ENCODE peak calls at places on chromosomes 6 and 20, in seven cellular contexts. C, Y, S, U, A, E and N are unnamed samples.

GRCh38 chr6:38058022-38058421 is 238.5 kb downstream of the ZFAND3 start:
- DNase-seq in Y (no peak), A (no peak), U (no peak), S (no peak), C (no peak), E (peak; percentile 76), N (no peak)

GRCh38 chr6:137728386-137729349 is 138.4 kb upstream of the TNFAIP3 start:
- DNase-seq in Y (no peak), U (no peak), C (no peak), E (peak; percentile 83), S (no peak), A (peak; percentile 39), N (peak; percentile 24)

GRCh38 chr20:54176610-54177009 is 2.8 kb upstream of the CYP24A1 start:
- DNase-seq in C (no peak), E (peak; percentile 56), A (no peak), U (no peak), Y (no peak), S (no peak), N (no peak)

GRCh38 chr20:43243672-43244269 is 54.1 kb upstream of the PTPRT start:
- DNase-seq in A (no peak), E (no peak), C (peak; percentile 14), Y (no peak), S (no peak), U (no peak), N (no peak)

GRCh38 chr6:80143312-80143960 is 37.0 kb downstream of the BCKDHB start:
- DNase-seq in A (no peak), C (no peak), Y (no peak), E (peak; percentile 88), S (peak; percentile 85), U (no peak), N (no peak)

GRCh38 chr6:37354526-37355384 is 972 bp downstream of the RNF8 start:
- DNase-seq in U (peak; percentile 55), A (peak; percentile 17), E (peak; percentile 49), Y (peak; percentile 67), S (no peak), C (peak; percentile 30), N (no peak)

GRCh38 chr6:121222656-121223055 is 111.6 kb downstream of the TBC1D32 start:
- DNase-seq in Y (no peak), A (no peak), U (no peak), C (peak; percentile 7), S (no peak), E (peak; percentile 61), N (no peak)

GRCh38 chr6:118263929-118264486 is 284.1 kb upstream of the PLN start:
- DNase-seq in U (no peak), E (peak; percentile 29), Y (no peak), S (no peak), C (peak; percentile 6), A (no peak), N (no peak)

GRCh38 chr20:1269235-1269634 is 3.1 kb downstream of the SNPH start:
- DNase-seq in E (no peak), S (no peak), U (no peak), Y (no peak), C (no peak), A (no peak), N (no peak)

GRCh38 chr6:140051521-140052455 is 677.3 kb upstream of the CITED2 start:
- DNase-seq in Y (no peak), A (no peak), S (no peak), E (peak; percentile 99), U (no peak), C (no peak), N (no peak)

DNA sequence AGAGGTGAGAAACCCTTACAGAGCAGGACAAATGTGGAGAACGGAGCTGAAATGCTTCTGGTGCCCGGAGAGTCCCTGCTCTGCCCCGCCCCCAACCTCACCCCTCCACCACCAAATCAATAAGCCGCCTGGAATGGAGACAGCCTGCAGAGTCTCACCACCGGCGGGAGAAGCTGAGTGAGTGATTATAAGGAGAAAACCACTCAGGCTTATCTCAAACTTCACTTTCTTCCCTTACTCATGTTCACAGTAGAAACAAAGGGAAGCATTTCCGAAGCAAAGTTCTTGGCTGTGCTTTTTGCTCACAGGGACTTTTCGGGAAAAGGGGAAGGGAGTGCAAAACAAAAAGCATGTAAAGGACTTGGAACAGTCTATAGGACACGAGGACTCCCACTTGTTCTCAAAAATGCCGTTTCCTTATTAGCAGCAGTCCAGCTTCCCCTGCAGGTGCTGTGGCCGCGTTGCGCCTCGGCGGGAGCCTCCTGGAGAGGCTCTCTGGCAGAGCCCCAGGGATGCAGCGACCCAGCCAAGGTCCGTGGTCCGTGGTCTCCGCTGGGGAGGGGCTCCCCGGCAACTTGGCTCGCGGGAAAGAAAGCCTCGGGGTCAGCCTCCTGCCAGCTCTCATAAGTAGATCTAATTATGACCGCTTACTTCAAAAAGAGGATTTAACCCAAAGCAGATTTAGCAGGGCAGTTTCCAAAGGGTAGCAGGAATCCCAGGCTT is 64.8 kb upstream of the TMEM30A start:
- DNase-seq in U (peak; percentile 55), E (peak; percentile 47), S (no peak), C (no peak), Y (peak; percentile 60), A (no peak), N (peak; percentile 44)
- H3K4me3 ChIP-seq in U (no peak overlapping the region), E (peak overlapping the region; percentile 65), S (peak overlapping the region; percentile 48), C (no peak overlapping the region), Y (peak overlapping the region; percentile 24), A (no peak overlapping the region), N (peak overlapping the region; percentile 26)

DNA sequence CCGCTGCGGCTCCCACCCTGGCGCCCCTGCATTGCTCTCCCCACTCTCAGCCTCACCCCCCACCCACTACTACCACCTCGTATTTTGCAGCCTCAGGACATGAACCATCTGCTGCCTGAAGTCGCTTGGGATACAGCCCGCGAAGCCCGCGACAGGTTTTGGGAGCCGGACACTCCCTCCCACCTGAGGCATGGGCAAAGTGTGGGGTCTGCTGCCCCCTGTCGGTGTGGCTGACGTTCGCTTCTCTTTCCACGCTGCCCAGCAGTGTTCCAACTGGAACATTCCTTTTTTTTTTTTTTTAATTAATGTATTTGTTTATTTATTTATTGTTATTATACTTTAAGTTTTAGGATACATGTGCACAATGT is 15.3 kb upstream of the LPA start:
- DNase-seq in C (no peak), S (no peak), Y (peak; percentile 78), A (no peak), E (no peak), U (no peak), N (no peak)
- TF ChIP-seq CTCF in C (no peak), S (no peak), Y (peak; percentile 40), A (no peak), E (no peak), U (no peak), N (no peak)

DNA sequence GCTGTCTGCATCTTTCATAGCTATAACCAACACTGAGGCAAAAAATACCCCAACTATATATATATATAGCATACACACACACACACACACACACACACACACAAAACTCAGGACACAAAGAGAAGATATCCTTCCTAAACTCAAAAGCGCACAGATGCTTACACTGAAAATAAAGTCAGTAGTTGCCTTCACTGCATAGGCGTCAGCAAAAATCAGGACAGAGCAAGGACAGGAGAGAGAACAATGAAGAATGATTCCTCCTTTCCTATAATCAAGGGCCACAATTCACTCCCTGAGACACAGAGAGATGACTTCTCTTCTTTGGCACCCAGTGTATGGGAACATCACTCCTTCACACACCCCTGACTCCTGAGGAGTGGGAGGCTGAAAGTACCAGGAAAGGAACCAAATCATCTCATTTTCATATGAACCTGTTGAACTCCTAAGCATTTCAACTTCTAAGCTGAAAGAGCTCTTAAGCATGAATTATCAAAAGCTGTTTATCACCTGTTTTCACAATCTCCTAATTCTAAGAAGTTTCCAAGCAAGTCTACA is 141.4 kb downstream of the HIVEP2 start:
- DNase-seq in Y (no peak), S (no peak), E (no peak), U (no peak), A (no peak), C (no peak), N (no peak)
- H3K4me3 ChIP-seq in Y (no peak overlapping the region), S (no peak overlapping the region), E (no peak overlapping the region), U (no peak overlapping the region), A (no peak overlapping the region), C (no peak overlapping the region), N (no peak overlapping the region)

GRCh38 chr6:27234576-27234975 is 12.9 kb upstream of the PRSS16 start:
- DNase-seq in S (no peak), C (no peak), Y (no peak), A (no peak), E (no peak), U (no peak), N (no peak)

GRCh38 chr6:27239258-27239657 is 8.2 kb upstream of the PRSS16 start:
- DNase-seq in U (no peak), E (no peak), C (no peak), S (no peak), Y (no peak), A (no peak), N (no peak)

GRCh38 chr6:27237089-27237723 is 10.3 kb upstream of the PRSS16 start:
- DNase-seq in E (peak; percentile 74), U (no peak), S (no peak), A (peak; percentile 33), C (peak; percentile 6), Y (no peak), N (peak; percentile 36)

GRCh38 chr6:27241443-27241842 is 6.1 kb upstream of the PRSS16 start:
- DNase-seq in C (no peak), U (no peak), A (no peak), S (no peak), E (no peak), Y (no peak), N (peak; percentile 35)

DNA sequence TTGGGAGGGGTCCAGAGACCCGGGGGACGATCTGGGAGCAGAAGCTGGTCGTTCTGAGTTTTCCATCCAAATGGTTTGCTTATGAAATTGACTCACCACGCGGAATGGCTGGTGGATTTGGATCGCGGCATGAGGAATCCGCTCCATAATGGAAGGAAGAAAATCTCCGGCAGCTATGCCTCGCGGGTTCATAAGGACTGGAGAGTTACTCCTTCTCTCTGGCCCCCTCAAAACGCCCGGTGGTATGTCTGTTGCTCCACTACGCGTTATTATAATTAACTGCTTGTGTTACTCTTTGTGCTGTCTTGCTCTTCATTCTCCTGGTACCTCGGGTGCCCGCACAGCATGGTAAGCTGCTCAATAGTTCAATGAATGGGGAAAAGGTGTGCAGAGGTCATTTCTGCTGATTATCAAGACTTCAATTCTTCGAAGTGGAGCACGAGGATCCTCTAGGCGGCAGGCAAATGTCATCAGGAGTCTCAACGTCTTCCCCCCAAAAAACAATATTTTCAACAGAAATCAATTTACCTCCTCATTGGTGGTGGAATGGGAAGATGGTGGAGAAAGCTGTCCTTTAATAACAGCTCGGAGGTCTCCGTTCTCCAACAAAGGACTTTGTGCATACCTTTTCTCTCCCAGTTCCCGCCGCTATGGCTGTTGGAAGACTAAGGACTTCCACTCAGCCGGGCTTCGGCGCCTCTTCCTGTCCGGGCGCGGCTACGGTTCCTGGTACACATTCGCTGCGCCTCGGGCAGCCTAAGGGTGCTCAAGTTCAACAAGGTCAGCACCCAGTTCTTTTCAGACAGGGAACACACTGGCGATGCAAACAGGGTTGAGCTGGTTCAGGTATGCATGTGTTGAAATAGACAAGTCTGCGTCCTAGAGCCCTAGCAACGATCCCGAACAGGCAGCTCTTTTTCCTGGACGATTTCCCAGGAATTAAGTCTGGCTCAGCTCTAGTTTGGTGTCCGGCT is 9.2 kb upstream of the PRSS16 start:
- DNase-seq in S (no peak), E (no peak), Y (no peak), U (no peak), C (no peak), A (no peak), N (no peak)
- TF ChIP-seq CTCF in S (no peak), E (no peak), Y (no peak), U (no peak), C (no peak), A (no peak), N (no peak)